ENCODE peak calls at places on chromosomes 1 and 21, in seven cellular contexts. H, Y, E, O, U, K and C are unnamed samples.

GRCh38 chr1:207672525-207673130 is 27.7 kb downstream of the CR1L start:
- DNase-seq in H (no peak), Y (peak), E (no peak), O (no peak), U (no peak), K (no peak), C (peak)

GRCh38 chr1:84506729-84507453 is 510 bp upstream of the GNG5 start:
- DNase-seq in H (no peak), Y (no peak), E (no peak), O (no peak), U (no peak), K (no peak), C (no peak)

GRCh38 chr21:37435120-37435519 is 68.5 kb downstream of the DYRK1A start:
- DNase-seq in H (no peak), Y (peak), E (peak), O (no peak), U (peak), K (no peak), C (peak)

GRCh38 chr1:50968884-50969610 is 998 bp upstream of the CDKN2C start:
- DNase-seq in H (peak), Y (no peak), E (peak), O (no peak), U (peak), K (peak), C (no peak)

GRCh38 chr1:8285103-8285502 is 32.8 kb upstream of the SLC45A1 start:
- DNase-seq in H (no peak), Y (no peak), E (no peak), O (no peak), U (no peak), K (no peak), C (no peak)

GRCh38 chr1:159177273-159177907 is 6.0 kb downstream of the CADM3 start:
- DNase-seq in H (no peak), Y (peak), E (no peak), O (no peak), U (no peak), K (no peak), C (no peak)

GRCh38 chr21:46115441-46116188 is 17.7 kb downstream of the COL6A2 start:
- DNase-seq in H (no peak), Y (no peak), E (no peak), O (no peak), U (no peak), K (peak), C (no peak)

GRCh38 chr1:100868364-100868995 is 26.2 kb downstream of the EXTL2 start:
- DNase-seq in H (no peak), Y (peak), E (no peak), O (no peak), U (no peak), K (no peak), C (no peak)

GRCh38 chr1:117615474-117615873 is 9.6 kb downstream of the TENT5C start:
- DNase-seq in H (no peak), Y (no peak), E (peak), O (no peak), U (peak), K (no peak), C (no peak)

GRCh38 chr1:246428542-246429308 is 78.4 kb downstream of the SMYD3 start:
- DNase-seq in H (no peak), Y (no peak), E (no peak), O (no peak), U (no peak), K (no peak), C (peak)
- H3K27ac ChIP-seq in H (no peak), Y (no peak), E (no peak), O (no peak), U (no peak), K (no peak), C (no peak)

DNA sequence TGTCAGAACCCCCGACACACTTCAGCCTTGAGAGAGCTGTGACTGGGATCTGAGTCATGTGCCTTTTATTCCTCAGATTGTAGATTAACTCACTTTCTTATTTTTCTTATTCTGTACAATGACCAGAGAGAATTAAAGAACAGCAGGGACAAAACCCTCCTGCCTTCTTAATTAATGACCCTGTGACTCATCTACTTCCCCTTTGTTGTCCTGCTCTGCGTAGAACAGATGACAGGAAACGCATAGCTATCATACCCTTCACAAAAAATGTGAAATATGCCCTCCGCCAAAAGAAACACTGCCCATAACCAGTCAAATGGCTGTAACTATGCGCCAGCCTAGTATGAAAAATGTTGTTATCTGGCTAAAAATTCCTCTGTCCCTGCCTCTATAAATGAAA is 9.1 kb upstream of the PADI2 start:
- DNase-seq in H (no peak), Y (no peak), E (no peak), O (no peak), U (no peak), K (no peak), C (no peak)
- H3K27ac ChIP-seq in H (peak), Y (no peak), E (no peak), O (peak), U (no peak), K (peak), C (no peak)

GRCh38 chr1:203631349-203631748 is 4.7 kb downstream of the ATP2B4 start:
- DNase-seq in H (no peak), Y (no peak), E (no peak), O (no peak), U (no peak), K (no peak), C (no peak)
- H3K27ac ChIP-seq in H (peak), Y (no peak), E (no peak), O (peak), U (no peak), K (peak), C (no peak)

GRCh38 chr21:29181799-29182470 is 51.5 kb downstream of the MAP3K7CL start:
- DNase-seq in H (no peak), Y (no peak), E (no peak), O (peak), U (no peak), K (no peak), C (no peak)
- H3K27ac ChIP-seq in H (peak), Y (no peak), E (no peak), O (peak), U (no peak), K (peak), C (no peak)